ENCODE peak calls at places on chromosomes 2 and 18, in seven cellular contexts. One of them, this sample, is unnamed.

GRCh38 chr18:44696892-44697291 is 16.2 kb downstream of the SETBP1 start:
- DNase-seq in Peyer's patch: no peak
- DNase-seq in NCI-H774: no peak
- DNase-seq in Calu3: peak; percentile 30
- DNase-seq in AG10803: no peak
- DNase-seq in T-helper 1 cell: no peak
- DNase-seq in HEK293T: no peak
- DNase-seq in this sample: no peak

GRCh38 chr2:110167326-110167955 is 37.4 kb downstream of the NPHP1 start:
- DNase-seq in Peyer's patch: no peak
- DNase-seq in NCI-H774: no peak
- DNase-seq in Calu3: no peak
- DNase-seq in AG10803: peak; percentile 40
- DNase-seq in T-helper 1 cell: no peak
- DNase-seq in HEK293T: no peak
- DNase-seq in this sample: no peak

GRCh38 chr2:219509780-219510511 is 4.3 kb upstream of the ASIC4 start:
- DNase-seq in Peyer's patch: peak; percentile 72
- DNase-seq in NCI-H774: peak; percentile 17
- DNase-seq in Calu3: peak; percentile 79
- DNase-seq in AG10803: peak; percentile 33
- DNase-seq in T-helper 1 cell: no peak
- DNase-seq in HEK293T: peak; percentile 70
- DNase-seq in this sample: no peak

GRCh38 chr18:35029103-35029502 is 12.1 kb upstream of the MAPRE2 start:
- DNase-seq in Peyer's patch: no peak
- DNase-seq in NCI-H774: no peak
- DNase-seq in Calu3: no peak
- DNase-seq in AG10803: peak; percentile 80
- DNase-seq in T-helper 1 cell: no peak
- DNase-seq in HEK293T: no peak
- DNase-seq in this sample: no peak

GRCh38 chr18:9788860-9789259 is 80.8 kb downstream of the RAB31 start:
- DNase-seq in Peyer's patch: no peak
- DNase-seq in NCI-H774: no peak
- DNase-seq in Calu3: no peak
- DNase-seq in AG10803: no peak
- DNase-seq in T-helper 1 cell: no peak
- DNase-seq in HEK293T: no peak
- DNase-seq in this sample: no peak

GRCh38 chr2:237403024-237403882 is 10.7 kb downstream of the COL6A3 start:
- DNase-seq in Peyer's patch: peak; percentile 49
- DNase-seq in NCI-H774: no peak
- DNase-seq in Calu3: no peak
- DNase-seq in AG10803: peak; percentile 87
- DNase-seq in T-helper 1 cell: no peak
- DNase-seq in HEK293T: no peak
- DNase-seq in this sample: no peak

GRCh38 chr2:46150445-46150970 is 146.7 kb upstream of the EPAS1 start:
- DNase-seq in Peyer's patch: no peak
- DNase-seq in NCI-H774: no peak
- DNase-seq in Calu3: no peak
- DNase-seq in AG10803: no peak
- DNase-seq in T-helper 1 cell: no peak
- DNase-seq in HEK293T: no peak
- DNase-seq in this sample: no peak

GRCh38 chr2:142048581-142048980 is 82.2 kb downstream of the LRP1B start:
- DNase-seq in Peyer's patch: no peak
- DNase-seq in NCI-H774: no peak
- DNase-seq in Calu3: no peak
- DNase-seq in AG10803: no peak
- DNase-seq in T-helper 1 cell: no peak
- DNase-seq in HEK293T: no peak
- DNase-seq in this sample: no peak

GRCh38 chr2:48315847-48316194 is 214.1 kb upstream of the STON1 start:
- DNase-seq in Peyer's patch: peak; percentile 62
- DNase-seq in NCI-H774: no peak
- DNase-seq in Calu3: peak; percentile 28
- DNase-seq in AG10803: no peak
- DNase-seq in T-helper 1 cell: no peak
- DNase-seq in HEK293T: peak; percentile 16
- DNase-seq in this sample: no peak

This sample was measured in epithelial cell of proximal tubule.